ENCODE peak calls at places on chromosome 17, in four cellular contexts. One of them, this sample, is unnamed.

GRCh38 chr17:17439971-17440843 is 36.6 kb upstream of the MED9 start:
- DNase-seq in thoracic aorta: no peak
- DNase-seq in psoas muscle: no peak
- DNase-seq in activated naive CD4-positive, alpha-beta T cell: peak; percentile 72
- DNase-seq in this sample: peak; percentile 47

GRCh38 chr17:80349437-80350160 is 65.4 kb upstream of the ENDOV start:
- DNase-seq in thoracic aorta: no peak
- DNase-seq in psoas muscle: peak; percentile 28
- DNase-seq in activated naive CD4-positive, alpha-beta T cell: no peak
- DNase-seq in this sample: no peak

GRCh38 chr17:19021622-19022083 is 17.1 kb upstream of the FAM83G start:
- DNase-seq in thoracic aorta: no peak
- DNase-seq in psoas muscle: peak; percentile 45
- DNase-seq in activated naive CD4-positive, alpha-beta T cell: peak; percentile 34
- DNase-seq in this sample: no peak

GRCh38 chr17:72458301-72458700 is 337.5 kb downstream of the SOX9 start:
- DNase-seq in thoracic aorta: no peak
- DNase-seq in psoas muscle: no peak
- DNase-seq in activated naive CD4-positive, alpha-beta T cell: no peak
- DNase-seq in this sample: no peak

GRCh38 chr17:5260542-5260941 is 21.5 kb upstream of the RABEP1 start:
- DNase-seq in thoracic aorta: no peak
- DNase-seq in psoas muscle: no peak
- DNase-seq in activated naive CD4-positive, alpha-beta T cell: no peak
- DNase-seq in this sample: no peak

GRCh38 chr17:37824534-37825485 is 80.0 kb upstream of the HNF1B start:
- DNase-seq in thoracic aorta: no peak
- DNase-seq in psoas muscle: no peak
- DNase-seq in activated naive CD4-positive, alpha-beta T cell: no peak
- DNase-seq in this sample: peak; percentile 80

GRCh38 chr17:35789044-35789443 is 6.4 kb downstream of the MMP28 start:
- DNase-seq in thoracic aorta: no peak
- DNase-seq in psoas muscle: no peak
- DNase-seq in activated naive CD4-positive, alpha-beta T cell: no peak
- DNase-seq in this sample: no peak

GRCh38 chr17:42288078-42288984 is at the start of gene STAT5A:
- DNase-seq in thoracic aorta: peak; percentile 61
- DNase-seq in psoas muscle: peak; percentile 96
- DNase-seq in activated naive CD4-positive, alpha-beta T cell: peak; percentile 69
- DNase-seq in this sample: no peak

GRCh38 chr17:63988741-63989621 is 9.2 kb upstream of the PRR29 start:
- DNase-seq in thoracic aorta: no peak
- DNase-seq in psoas muscle: peak; percentile 90
- DNase-seq in activated naive CD4-positive, alpha-beta T cell: no peak
- DNase-seq in this sample: no peak

GRCh38 chr17:9004132-9004960 is 17.0 kb upstream of the NTN1 start:
- DNase-seq in thoracic aorta: no peak
- DNase-seq in psoas muscle: no peak
- DNase-seq in activated naive CD4-positive, alpha-beta T cell: no peak
- DNase-seq in this sample: no peak

GRCh38 chr17:1562178-1562643 is 381 bp downstream of the PITPNA start:
- DNase-seq in thoracic aorta: no peak
- DNase-seq in psoas muscle: peak; percentile 80
- DNase-seq in activated naive CD4-positive, alpha-beta T cell: no peak
- DNase-seq in this sample: no peak

GRCh38 chr17:76152580-76152979 is 11.5 kb upstream of the FOXJ1 start:
- DNase-seq in thoracic aorta: no peak
- DNase-seq in psoas muscle: no peak
- DNase-seq in activated naive CD4-positive, alpha-beta T cell: no peak
- DNase-seq in this sample: no peak

GRCh38 chr17:45160505-45161287 is 979 bp upstream of the HEXIM2 start:
- DNase-seq in thoracic aorta: no peak
- DNase-seq in psoas muscle: peak; percentile 88
- DNase-seq in activated naive CD4-positive, alpha-beta T cell: peak; percentile 61
- DNase-seq in this sample: peak; percentile 24

GRCh38 chr17:82702161-82702932 is 3.8 kb upstream of the RAB40B start:
- DNase-seq in thoracic aorta: no peak
- DNase-seq in psoas muscle: no peak
- DNase-seq in activated naive CD4-positive, alpha-beta T cell: no peak
- DNase-seq in this sample: no peak

GRCh38 chr17:40343126-40344119 is 21.1 kb downstream of the GJD3 start:
- DNase-seq in thoracic aorta: no peak
- DNase-seq in psoas muscle: no peak
- DNase-seq in activated naive CD4-positive, alpha-beta T cell: no peak
- DNase-seq in this sample: no peak

GRCh38 chr17:77379837-77380236 is 239.1 kb downstream of the SEC14L1 start:
- DNase-seq in thoracic aorta: no peak
- DNase-seq in psoas muscle: no peak
- DNase-seq in activated naive CD4-positive, alpha-beta T cell: no peak
- DNase-seq in this sample: no peak

GRCh38 chr17:64245218-64246145 is 17.6 kb downstream of the TEX2 start:
- DNase-seq in thoracic aorta: no peak
- DNase-seq in psoas muscle: no peak
- DNase-seq in activated naive CD4-positive, alpha-beta T cell: no peak
- DNase-seq in this sample: no peak

GRCh38 chr17:80265205-80266068 is 4.8 kb downstream of the RNF213 start:
- DNase-seq in thoracic aorta: no peak
- DNase-seq in psoas muscle: no peak
- DNase-seq in activated naive CD4-positive, alpha-beta T cell: peak; percentile 10
- DNase-seq in this sample: no peak